ENCODE peak calls at places on chromosomes 5 and 9, in seven cellular contexts. D is PC-3, H is HCT116, S is GM23338, Q is neural progenitor cell, A is GM23248, G is MM.1S. L is an unnamed sample.

GRCh38 chr5:178555005-178555404 is 35.2 kb downstream of the COL23A1 start:
- DNase-seq in G (no peak), D (no peak), Q (no peak), S (no peak), A (no peak), H (no peak), L (no peak)

GRCh38 chr9:131495726-131496292 is 6.9 kb upstream of the POMT1 start:
- DNase-seq in H (no peak), D (no peak), S (no peak), Q (no peak), A (no peak), G (no peak), L (no peak)

GRCh38 chr5:113043491-113043931 is 66.9 kb downstream of the DCP2 start:
- DNase-seq in A (peak; percentile 40), H (no peak), S (peak; percentile 75), D (peak; percentile 20), G (peak; percentile 26), Q (peak; percentile 72), L (peak; percentile 61)

GRCh38 chr5:44613951-44614350 is 194.8 kb upstream of the MRPS30 start:
- DNase-seq in Q (no peak), A (no peak), S (no peak), G (no peak), D (no peak), H (no peak), L (no peak)

GRCh38 chr9:94920439-94920951 is 194.0 kb downstream of the AOPEP start:
- DNase-seq in D (no peak), Q (no peak), S (no peak), G (no peak), H (no peak), A (peak; percentile 87), L (peak; percentile 55)

GRCh38 chr5:108681079-108681921 is 66.4 kb upstream of the FER start:
- DNase-seq in H (peak; percentile 51), S (peak; percentile 82), D (peak; percentile 70), G (peak; percentile 88), Q (peak; percentile 71), A (peak; percentile 87), L (peak; percentile 72)

GRCh38 chr9:38019731-38020130 is 49.3 kb downstream of the SHB start:
- DNase-seq in Q (no peak), H (no peak), S (no peak), A (peak; percentile 63), D (no peak), G (no peak), L (no peak)

GRCh38 chr9:9142001-9142400 is 1342.4 kb upstream of the DMAC1 start:
- DNase-seq in G (no peak), H (no peak), Q (peak; percentile 8), A (no peak), S (peak; percentile 61), D (no peak), L (no peak)

GRCh38 chr5:79552984-79553383 is 39.0 kb upstream of the HOMER1 start:
- DNase-seq in G (no peak), H (no peak), A (peak; percentile 54), D (no peak), S (no peak), Q (no peak), L (no peak)

GRCh38 chr5:141192110-141192725 is at the start of gene PCDHB10:
- DNase-seq in Q (peak; percentile 80), D (peak; percentile 41), G (peak; percentile 59), A (peak; percentile 54), S (peak; percentile 90), H (peak; percentile 32), L (peak; percentile 28)

GRCh38 chr9:78115073-78115472 is 83.5 kb upstream of the GNAQ start:
- DNase-seq in H (no peak), G (peak; percentile 35), S (peak; percentile 80), D (peak; percentile 16), Q (peak; percentile 63), A (peak; percentile 19), L (no peak)

GRCh38 chr5:178332096-178332780 is 99.6 kb upstream of the PHYKPL start:
- DNase-seq in S (no peak), A (no peak), D (no peak), H (no peak), Q (no peak), G (no peak), L (no peak)

GRCh38 chr5:22572941-22573340 is 280.2 kb downstream of the CDH12 start:
- DNase-seq in Q (no peak), G (no peak), D (no peak), H (no peak), A (no peak), S (no peak), L (no peak)

DNA sequence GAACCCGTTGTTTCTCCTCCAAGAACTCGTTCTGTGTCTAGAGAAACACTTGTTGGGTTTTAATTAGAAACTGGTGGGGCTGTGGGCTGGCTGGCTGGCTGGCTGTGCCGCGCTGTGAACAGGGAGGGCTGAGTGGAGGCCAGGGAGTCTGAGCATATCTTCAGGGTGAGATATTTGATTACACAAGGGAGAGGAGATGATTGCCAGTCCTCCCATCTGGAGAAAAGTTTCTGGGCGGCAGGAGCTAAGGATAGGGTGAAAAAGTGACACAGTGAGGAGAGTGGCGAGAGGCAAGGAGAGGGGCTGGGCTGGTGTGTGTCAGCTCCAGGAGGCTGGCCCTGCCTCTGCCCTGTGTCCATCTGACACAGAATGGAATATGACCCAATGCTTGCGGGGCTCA is 63.0 kb downstream of the GDNF start:
- DNase-seq in D (no peak), H (no peak), G (no peak), S (no peak), A (peak; percentile 93), Q (no peak), L (peak; percentile 30)
- TF ChIP-seq EZH2phosphoT487 in D (no peak), H (no peak), G (no peak), S (no peak), A (no peak), Q (no peak), L (no peak)

GRCh38 chr9:89089176-89089575 is 89.4 kb downstream of the SHC3 start:
- DNase-seq in D (no peak), A (no peak), H (no peak), G (no peak), Q (no peak), S (no peak), L (no peak)
- H2AFZ ChIP-seq in D (no peak overlapping the region), A (no peak overlapping the region), H (no peak overlapping the region), G (no peak overlapping the region), Q (no peak overlapping the region), S (no peak overlapping the region), L (no peak overlapping the region)

GRCh38 chr5:758698-759053 is 25.9 kb downstream of the ZDHHC11B start:
- DNase-seq in S (no peak), G (no peak), H (no peak), Q (no peak), A (no peak), D (no peak), L (no peak)

GRCh38 chr5:760363-761205 is 23.9 kb downstream of the ZDHHC11B start:
- DNase-seq in G (peak; percentile 76), H (no peak), D (no peak), S (no peak), Q (no peak), A (no peak), L (peak; percentile 8)

GRCh38 chr5:759111-759741 is 25.3 kb downstream of the ZDHHC11B start:
- DNase-seq in H (no peak), Q (peak; percentile 43), A (peak; percentile 39), D (peak; percentile 57), G (no peak), S (peak; percentile 45), L (peak; percentile 92)

GRCh38 chr5:761206-761771 is 23.2 kb downstream of the ZDHHC11B start:
- DNase-seq in A (no peak), G (no peak), Q (no peak), D (no peak), S (no peak), H (no peak), L (peak; percentile 5)

DNA sequence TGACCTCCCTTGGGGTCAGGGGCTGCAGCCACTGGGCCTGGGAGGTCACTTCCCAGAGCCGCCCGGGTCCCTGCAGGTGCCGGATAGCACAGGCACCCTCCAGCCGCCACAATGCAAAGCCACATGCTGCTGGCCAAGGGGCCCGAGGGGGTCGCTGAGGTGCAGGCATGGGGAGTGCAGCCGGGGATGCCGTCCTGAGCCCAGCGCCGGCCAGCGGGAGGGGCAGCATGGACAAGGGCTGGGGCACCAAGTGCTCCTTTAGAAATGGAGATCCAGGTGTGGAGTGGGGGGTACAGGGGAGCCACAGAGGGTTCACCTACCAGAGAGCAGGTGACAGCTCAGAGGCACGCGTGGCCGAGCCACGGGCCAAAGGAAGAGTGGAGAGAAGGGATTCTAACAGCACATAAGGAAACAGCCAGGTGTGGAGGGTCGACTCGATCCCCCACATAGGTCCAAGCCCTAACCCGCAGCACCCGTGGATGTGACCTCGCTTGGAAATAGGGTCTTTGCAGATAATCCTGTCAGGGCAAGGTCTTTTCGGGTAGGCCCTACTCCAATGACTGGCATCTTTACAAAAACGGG is 24.7 kb downstream of the ZDHHC11B start:
- DNase-seq in A (no peak), D (no peak), S (no peak), H (no peak), G (no peak), Q (no peak), L (peak; percentile 5)
- H3K27me3 ChIP-seq in A (peaks cover 18% of the 10 kb centered on the region), D (no peaks in the 10 kb centered on the region), S (no peaks in the 10 kb centered on the region), H (no peaks in the 10 kb centered on the region), G (no peaks in the 10 kb centered on the region), Q (no peaks in the 10 kb centered on the region), L (no peaks in the 10 kb centered on the region)

DNA sequence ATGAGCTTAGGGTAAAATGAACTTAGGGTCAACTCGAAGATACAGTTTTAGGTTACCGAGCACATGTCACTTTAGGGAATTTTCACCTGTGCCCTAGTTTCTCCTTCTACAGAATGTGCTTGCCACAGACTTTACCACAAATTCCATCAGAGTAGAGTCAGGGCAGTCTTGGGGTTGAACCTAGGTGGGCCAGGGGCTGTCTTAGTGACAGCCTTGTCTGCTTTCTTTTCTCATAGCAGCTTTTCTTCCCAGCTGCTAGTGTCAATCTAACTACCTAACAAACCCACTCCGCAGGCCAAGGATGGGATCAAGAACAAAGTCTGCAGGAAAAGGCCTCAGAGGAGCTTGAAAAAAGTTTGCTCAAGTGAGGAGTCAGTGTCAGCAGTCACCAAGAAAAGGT is 458.1 kb upstream of the CDH18 start:
- DNase-seq in Q (no peak), G (no peak), S (no peak), A (no peak), H (no peak), D (no peak), L (no peak)
- TF ChIP-seq EZH2phosphoT487 in Q (no peak), G (no peak), S (no peak), A (no peak), H (no peak), D (no peak), L (no peak)